ENCODE peak calls at places on chromosomes 3 and 15, in eight cellular contexts. O is ELF-1; Y is left kidney; A is stomach; Q is stimulated activated CD8-positive, alpha-beta memory T cell treated with anti-CD3 and anti-CD28 coated beads, Interleukin-7, amount 100 ng/mL, for 1 hour; T is retina; L is lower leg skin; W is neural progenitor cell. P is an unnamed sample.

GRCh38 chr3:63727248-63727647 is 74.8 kb downstream of the SNTN start:
- DNase-seq in O (no peak), Y (no peak), A (no peak), Q (no peak), T (no peak), L (no peak), W (no peak), P (no peak)

GRCh38 chr15:37793851-37794250 is 140.6 kb upstream of the TMCO5A start:
- DNase-seq in O (no peak), Y (peak; percentile 25), A (no peak), Q (no peak), T (peak; percentile 23), L (no peak), W (peak; percentile 40), P (no peak)

GRCh38 chr15:86650084-86650483 is 570.4 kb downstream of the AGBL1 start:
- DNase-seq in O (no peak), Y (no peak), A (no peak), Q (no peak), T (no peak), L (no peak), W (no peak), P (no peak)

GRCh38 chr3:78659386-78659987 is 1108.3 kb downstream of the ROBO1 start:
- DNase-seq in O (no peak), Y (peak; percentile 46), A (peak; percentile 41), Q (peak; percentile 0), T (peak; percentile 37), L (peak; percentile 52), W (peak; percentile 53), P (no peak)

GRCh38 chr3:193446975-193447602 is 68.5 kb upstream of the ATP13A5 start:
- DNase-seq in O (no peak), Y (no peak), A (no peak), Q (no peak), T (no peak), L (no peak), W (no peak), P (no peak)

GRCh38 chr15:75178171-75178937 is 23.3 kb upstream of the C15orf39 start:
- DNase-seq in O (peak; percentile 52), Y (peak; percentile 75), A (peak; percentile 63), Q (no peak), T (peak; percentile 70), L (no peak), W (peak; percentile 74), P (no peak)

GRCh38 chr3:24508423-24508839 is 13.8 kb upstream of the THRB start:
- DNase-seq in O (no peak), Y (peak; percentile 32), A (no peak), Q (no peak), T (no peak), L (no peak), W (no peak), P (no peak)

GRCh38 chr15:75565062-75565970 is 13.8 kb downstream of the PTPN9 start:
- DNase-seq in O (no peak), Y (no peak), A (no peak), Q (no peak), T (no peak), L (no peak), W (no peak), P (no peak)

GRCh38 chr3:30355622-30356021 is 250.8 kb upstream of the TGFBR2 start:
- DNase-seq in O (no peak), Y (no peak), A (no peak), Q (no peak), T (no peak), L (no peak), W (peak; percentile 9), P (no peak)

GRCh38 chr15:72923304-72923703 is 129.0 kb upstream of the NEO1 start:
- DNase-seq in O (peak; percentile 23), Y (peak; percentile 7), A (no peak), Q (no peak), T (no peak), L (no peak), W (peak; percentile 49), P (no peak)

GRCh38 chr3:120879401-120879800 is 28.6 kb upstream of the STXBP5L start:
- DNase-seq in O (no peak), Y (no peak), A (no peak), Q (no peak), T (no peak), L (no peak), W (no peak), P (no peak)

GRCh38 chr3:125123906-125124305 is 68.1 kb upstream of the HEG1 start:
- DNase-seq in O (peak; percentile 50), Y (peak; percentile 38), A (no peak), Q (no peak), T (no peak), L (no peak), W (no peak), P (no peak)

GRCh38 chr3:11455977-11456376 is 183.8 kb downstream of the ATG7 start:
- DNase-seq in O (no peak), Y (no peak), A (no peak), Q (no peak), T (no peak), L (no peak), W (no peak), P (no peak)

GRCh38 chr3:46878796-46879436 is 1.4 kb downstream of the PTH1R start:
- DNase-seq in O (peak; percentile 96), Y (peak; percentile 55), A (no peak), Q (no peak), T (no peak), L (no peak), W (peak; percentile 84), P (no peak)